ENCODE peak calls at places on chromosomes 6 and 20, in ten cellular contexts. One of them, this sample, is unnamed.

GRCh38 chr20:25540273-25540672 is 45.1 kb downstream of the NINL start:
- DNase-seq in GM20000: no peak
- DNase-seq in endothelial cell: no peak
- DNase-seq in Peyer's patch: no peak
- DNase-seq in fibroblast of the aortic adventitia: no peak
- DNase-seq in WERI-Rb-1: peak; percentile 42
- DNase-seq in Calu3: no peak
- DNase-seq in right lobe of liver: peak; percentile 67
- DNase-seq in cardiac muscle cell: no peak
- DNase-seq in adrenal gland: peak; percentile 59
- DNase-seq in this sample: no peak

GRCh38 chr20:49386848-49387605 is 95.4 kb downstream of the KCNB1 start:
- DNase-seq in right lobe of liver: no peak
- DNase-seq in adrenal gland: no peak
- DNase-seq in GM20000: no peak
- DNase-seq in fibroblast of the aortic adventitia: no peak
- DNase-seq in cardiac muscle cell: no peak
- DNase-seq in Calu3: no peak
- DNase-seq in Peyer's patch: no peak
- DNase-seq in endothelial cell: no peak
- DNase-seq in WERI-Rb-1: no peak
- DNase-seq in this sample: no peak

GRCh38 chr6:125229080-125229479 is 72.7 kb downstream of the HDDC2 start:
- DNase-seq in GM20000: no peak
- DNase-seq in adrenal gland: no peak
- DNase-seq in fibroblast of the aortic adventitia: peak; percentile 46
- DNase-seq in cardiac muscle cell: peak; percentile 33
- DNase-seq in right lobe of liver: no peak
- DNase-seq in WERI-Rb-1: no peak
- DNase-seq in Calu3: no peak
- DNase-seq in Peyer's patch: no peak
- DNase-seq in endothelial cell: no peak
- DNase-seq in this sample: no peak

GRCh38 chr6:106162926-106163325 is 76.8 kb downstream of the PRDM1 start:
- DNase-seq in WERI-Rb-1: no peak
- DNase-seq in cardiac muscle cell: no peak
- DNase-seq in fibroblast of the aortic adventitia: no peak
- DNase-seq in GM20000: no peak
- DNase-seq in endothelial cell: no peak
- DNase-seq in Peyer's patch: no peak
- DNase-seq in Calu3: no peak
- DNase-seq in adrenal gland: no peak
- DNase-seq in right lobe of liver: no peak
- DNase-seq in this sample: peak; percentile 47

GRCh38 chr6:119334535-119335264 is 14.9 kb downstream of the MAN1A1 start:
- DNase-seq in Calu3: no peak
- DNase-seq in fibroblast of the aortic adventitia: peak; percentile 62
- DNase-seq in cardiac muscle cell: peak; percentile 62
- DNase-seq in adrenal gland: no peak
- DNase-seq in GM20000: no peak
- DNase-seq in endothelial cell: no peak
- DNase-seq in Peyer's patch: no peak
- DNase-seq in right lobe of liver: no peak
- DNase-seq in WERI-Rb-1: no peak
- DNase-seq in this sample: no peak

GRCh38 chr6:31811645-31812044 is 3.4 kb downstream of the HSPA1L start:
- DNase-seq in Calu3: no peak
- DNase-seq in Peyer's patch: peak; percentile 33
- DNase-seq in GM20000: no peak
- DNase-seq in endothelial cell: no peak
- DNase-seq in WERI-Rb-1: no peak
- DNase-seq in right lobe of liver: no peak
- DNase-seq in fibroblast of the aortic adventitia: no peak
- DNase-seq in adrenal gland: no peak
- DNase-seq in cardiac muscle cell: no peak
- DNase-seq in this sample: no peak

GRCh38 chr6:44831002-44831610 is 443.6 kb downstream of the CDC5L start:
- DNase-seq in adrenal gland: no peak
- DNase-seq in cardiac muscle cell: peak; percentile 51
- DNase-seq in right lobe of liver: no peak
- DNase-seq in Peyer's patch: no peak
- DNase-seq in Calu3: no peak
- DNase-seq in fibroblast of the aortic adventitia: no peak
- DNase-seq in endothelial cell: no peak
- DNase-seq in GM20000: no peak
- DNase-seq in WERI-Rb-1: peak; percentile 90
- DNase-seq in this sample: no peak

GRCh38 chr6:41698350-41698781 is 37.0 kb downstream of the TFEB start:
- DNase-seq in fibroblast of the aortic adventitia: peak; percentile 79
- DNase-seq in endothelial cell: peak; percentile 45
- DNase-seq in Peyer's patch: no peak
- DNase-seq in right lobe of liver: no peak
- DNase-seq in adrenal gland: no peak
- DNase-seq in GM20000: no peak
- DNase-seq in Calu3: no peak
- DNase-seq in WERI-Rb-1: no peak
- DNase-seq in cardiac muscle cell: peak; percentile 92
- DNase-seq in this sample: no peak

DNA sequence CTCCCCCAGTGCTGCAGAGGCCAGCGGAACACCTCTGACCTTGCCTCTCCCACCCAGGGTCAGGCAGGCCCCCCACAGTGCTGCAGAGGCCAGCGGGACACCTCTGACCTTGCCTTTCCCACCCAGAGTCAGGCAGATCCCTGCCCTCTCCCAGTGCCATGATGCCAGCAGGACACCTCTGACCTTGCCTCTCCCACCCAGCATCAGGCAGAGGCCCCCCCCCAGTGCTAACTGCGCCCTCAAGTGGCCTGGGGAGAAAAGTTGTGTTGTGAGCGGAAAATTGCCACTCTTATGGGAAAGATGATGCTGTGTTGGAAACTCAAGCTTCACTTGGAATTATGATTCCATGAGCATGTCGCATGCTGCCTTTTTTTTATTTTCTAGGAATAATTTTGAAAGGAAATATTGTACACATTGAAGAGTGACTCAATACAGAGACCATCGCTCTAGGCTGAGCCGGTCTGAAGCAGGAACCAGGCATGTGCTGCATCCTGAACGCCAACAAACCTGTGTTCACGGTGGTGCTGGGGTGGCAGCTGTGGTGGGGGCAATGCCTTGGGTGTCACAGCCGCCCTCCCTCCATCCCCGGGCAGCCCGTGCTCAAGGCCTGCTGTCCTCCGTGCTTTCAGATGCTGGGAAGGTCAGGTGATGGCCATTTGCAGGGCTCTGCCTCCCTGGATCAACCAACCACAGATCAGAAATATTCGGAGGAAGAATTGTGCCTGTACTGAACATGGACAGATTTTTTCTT is 98.6 kb downstream of the CDH4 start:
- DNase-seq in Calu3: no peak
- DNase-seq in adrenal gland: no peak
- DNase-seq in WERI-Rb-1: no peak
- DNase-seq in endothelial cell: no peak
- DNase-seq in cardiac muscle cell: no peak
- DNase-seq in GM20000: no peak
- DNase-seq in fibroblast of the aortic adventitia: no peak
- DNase-seq in right lobe of liver: no peak
- DNase-seq in Peyer's patch: no peak
- DNase-seq in this sample: no peak
- TF ChIP-seq CTCF in Calu3: no peak
- TF ChIP-seq CTCF in adrenal gland: no peak
- TF ChIP-seq CTCF in WERI-Rb-1: no peak
- TF ChIP-seq CTCF in endothelial cell: no peak
- TF ChIP-seq CTCF in cardiac muscle cell: no peak
- TF ChIP-seq CTCF in GM20000: no peak
- TF ChIP-seq CTCF in fibroblast of the aortic adventitia: no peak
- TF ChIP-seq CTCF in right lobe of liver: no peak
- TF ChIP-seq CTCF in Peyer's patch: no peak
- TF ChIP-seq CTCF in this sample: peak; percentile 36

GRCh38 chr6:19827903-19828302 is 9.3 kb upstream of the ID4 start:
- DNase-seq in fibroblast of the aortic adventitia: no peak
- DNase-seq in adrenal gland: no peak
- DNase-seq in right lobe of liver: no peak
- DNase-seq in Calu3: no peak
- DNase-seq in endothelial cell: no peak
- DNase-seq in WERI-Rb-1: no peak
- DNase-seq in cardiac muscle cell: no peak
- DNase-seq in GM20000: no peak
- DNase-seq in Peyer's patch: no peak
- DNase-seq in this sample: no peak

GRCh38 chr6:19822134-19822533 is 15.0 kb upstream of the ID4 start:
- DNase-seq in WERI-Rb-1: no peak
- DNase-seq in cardiac muscle cell: no peak
- DNase-seq in endothelial cell: no peak
- DNase-seq in adrenal gland: no peak
- DNase-seq in GM20000: no peak
- DNase-seq in Peyer's patch: no peak
- DNase-seq in fibroblast of the aortic adventitia: no peak
- DNase-seq in Calu3: no peak
- DNase-seq in right lobe of liver: no peak
- DNase-seq in this sample: no peak

GRCh38 chr6:19827247-19827646 is 9.9 kb upstream of the ID4 start:
- DNase-seq in Calu3: no peak
- DNase-seq in Peyer's patch: no peak
- DNase-seq in cardiac muscle cell: no peak
- DNase-seq in WERI-Rb-1: no peak
- DNase-seq in adrenal gland: no peak
- DNase-seq in GM20000: no peak
- DNase-seq in endothelial cell: no peak
- DNase-seq in right lobe of liver: no peak
- DNase-seq in fibroblast of the aortic adventitia: no peak
- DNase-seq in this sample: no peak

GRCh38 chr6:19818805-19819204 is 18.4 kb upstream of the ID4 start:
- DNase-seq in WERI-Rb-1: no peak
- DNase-seq in Calu3: no peak
- DNase-seq in adrenal gland: no peak
- DNase-seq in endothelial cell: no peak
- DNase-seq in right lobe of liver: no peak
- DNase-seq in GM20000: no peak
- DNase-seq in Peyer's patch: no peak
- DNase-seq in fibroblast of the aortic adventitia: no peak
- DNase-seq in cardiac muscle cell: no peak
- DNase-seq in this sample: no peak

GRCh38 chr6:19824058-19824807 is 12.9 kb upstream of the ID4 start:
- DNase-seq in Calu3: no peak
- DNase-seq in right lobe of liver: no peak
- DNase-seq in adrenal gland: no peak
- DNase-seq in endothelial cell: no peak
- DNase-seq in WERI-Rb-1: no peak
- DNase-seq in GM20000: no peak
- DNase-seq in fibroblast of the aortic adventitia: peak; percentile 75
- DNase-seq in Peyer's patch: no peak
- DNase-seq in cardiac muscle cell: no peak
- DNase-seq in this sample: no peak
- TF ChIP-seq CTCF in Calu3: no peak
- TF ChIP-seq CTCF in right lobe of liver: no peak
- TF ChIP-seq CTCF in adrenal gland: no peak
- TF ChIP-seq CTCF in endothelial cell: no peak
- TF ChIP-seq CTCF in WERI-Rb-1: no peak
- TF ChIP-seq CTCF in GM20000: no peak
- TF ChIP-seq CTCF in fibroblast of the aortic adventitia: no peak
- TF ChIP-seq CTCF in Peyer's patch: no peak
- TF ChIP-seq CTCF in cardiac muscle cell: no peak
- TF ChIP-seq CTCF in this sample: no peak

DNA sequence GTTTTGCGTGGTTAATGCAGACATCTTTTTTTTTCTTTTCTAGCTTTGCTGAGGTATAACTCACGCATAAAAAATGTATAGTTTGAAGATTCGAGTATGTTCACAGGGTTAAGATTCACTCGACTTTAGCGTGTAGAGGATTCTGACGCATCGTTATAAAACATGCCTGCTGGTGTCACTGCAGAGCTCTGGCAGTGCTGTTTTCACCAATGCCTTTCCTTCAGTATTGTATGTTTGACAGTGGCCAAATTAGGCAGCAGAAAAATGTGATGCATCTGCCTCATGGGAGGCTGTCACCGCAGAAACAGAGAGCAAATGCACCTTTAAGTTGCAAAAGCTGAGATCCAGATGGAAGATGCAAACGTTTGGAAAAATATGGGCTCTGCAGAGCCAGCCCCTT is 18.0 kb upstream of the SIRPB2 start:
- DNase-seq in GM20000: peak; percentile 32
- DNase-seq in adrenal gland: no peak
- DNase-seq in cardiac muscle cell: peak; percentile 35
- DNase-seq in WERI-Rb-1: no peak
- DNase-seq in Calu3: peak; percentile 19
- DNase-seq in endothelial cell: peak; percentile 25
- DNase-seq in fibroblast of the aortic adventitia: peak; percentile 52
- DNase-seq in Peyer's patch: no peak
- DNase-seq in right lobe of liver: no peak
- DNase-seq in this sample: peak; percentile 22
- TF ChIP-seq CTCF in GM20000: no peak
- TF ChIP-seq CTCF in adrenal gland: peak; percentile 17
- TF ChIP-seq CTCF in cardiac muscle cell: peak; percentile 42
- TF ChIP-seq CTCF in WERI-Rb-1: no peak
- TF ChIP-seq CTCF in Calu3: peak; percentile 24
- TF ChIP-seq CTCF in endothelial cell: peak; percentile 22
- TF ChIP-seq CTCF in fibroblast of the aortic adventitia: peak; percentile 61
- TF ChIP-seq CTCF in Peyer's patch: peak; percentile 50
- TF ChIP-seq CTCF in right lobe of liver: no peak
- TF ChIP-seq CTCF in this sample: peak; percentile 66

GRCh38 chr6:26196846-26197683 is 109.8 kb downstream of the HFE start:
- DNase-seq in Peyer's patch: peak; percentile 81
- DNase-seq in cardiac muscle cell: peak; percentile 94
- DNase-seq in endothelial cell: peak; percentile 59
- DNase-seq in right lobe of liver: peak; percentile 76
- DNase-seq in fibroblast of the aortic adventitia: peak; percentile 96
- DNase-seq in GM20000: peak; percentile 82
- DNase-seq in adrenal gland: peak; percentile 91
- DNase-seq in Calu3: peak; percentile 84
- DNase-seq in WERI-Rb-1: no peak
- DNase-seq in this sample: peak; percentile 96

GRCh38 chr6:26195924-26196845 is 109.0 kb downstream of the HFE start:
- DNase-seq in adrenal gland: peak; percentile 49
- DNase-seq in GM20000: no peak
- DNase-seq in Peyer's patch: no peak
- DNase-seq in fibroblast of the aortic adventitia: peak; percentile 32
- DNase-seq in cardiac muscle cell: peak; percentile 23
- DNase-seq in right lobe of liver: no peak
- DNase-seq in Calu3: no peak
- DNase-seq in WERI-Rb-1: no peak
- DNase-seq in endothelial cell: no peak
- DNase-seq in this sample: peak; percentile 87

GRCh38 chr6:26199057-26199772 is 112.0 kb downstream of the HFE start:
- DNase-seq in GM20000: peak; percentile 70
- DNase-seq in fibroblast of the aortic adventitia: peak; percentile 98
- DNase-seq in adrenal gland: peak; percentile 67
- DNase-seq in Peyer's patch: peak; percentile 85
- DNase-seq in Calu3: peak; percentile 69
- DNase-seq in right lobe of liver: peak; percentile 84
- DNase-seq in WERI-Rb-1: no peak
- DNase-seq in endothelial cell: peak; percentile 71
- DNase-seq in cardiac muscle cell: peak; percentile 96
- DNase-seq in this sample: peak; percentile 96

GRCh38 chr6:26198626-26199056 is 111.4 kb downstream of the HFE start:
- DNase-seq in GM20000: no peak
- DNase-seq in adrenal gland: no peak
- DNase-seq in fibroblast of the aortic adventitia: peak; percentile 45
- DNase-seq in Calu3: no peak
- DNase-seq in WERI-Rb-1: no peak
- DNase-seq in cardiac muscle cell: no peak
- DNase-seq in Peyer's patch: no peak
- DNase-seq in endothelial cell: no peak
- DNase-seq in right lobe of liver: no peak
- DNase-seq in this sample: no peak

DNA sequence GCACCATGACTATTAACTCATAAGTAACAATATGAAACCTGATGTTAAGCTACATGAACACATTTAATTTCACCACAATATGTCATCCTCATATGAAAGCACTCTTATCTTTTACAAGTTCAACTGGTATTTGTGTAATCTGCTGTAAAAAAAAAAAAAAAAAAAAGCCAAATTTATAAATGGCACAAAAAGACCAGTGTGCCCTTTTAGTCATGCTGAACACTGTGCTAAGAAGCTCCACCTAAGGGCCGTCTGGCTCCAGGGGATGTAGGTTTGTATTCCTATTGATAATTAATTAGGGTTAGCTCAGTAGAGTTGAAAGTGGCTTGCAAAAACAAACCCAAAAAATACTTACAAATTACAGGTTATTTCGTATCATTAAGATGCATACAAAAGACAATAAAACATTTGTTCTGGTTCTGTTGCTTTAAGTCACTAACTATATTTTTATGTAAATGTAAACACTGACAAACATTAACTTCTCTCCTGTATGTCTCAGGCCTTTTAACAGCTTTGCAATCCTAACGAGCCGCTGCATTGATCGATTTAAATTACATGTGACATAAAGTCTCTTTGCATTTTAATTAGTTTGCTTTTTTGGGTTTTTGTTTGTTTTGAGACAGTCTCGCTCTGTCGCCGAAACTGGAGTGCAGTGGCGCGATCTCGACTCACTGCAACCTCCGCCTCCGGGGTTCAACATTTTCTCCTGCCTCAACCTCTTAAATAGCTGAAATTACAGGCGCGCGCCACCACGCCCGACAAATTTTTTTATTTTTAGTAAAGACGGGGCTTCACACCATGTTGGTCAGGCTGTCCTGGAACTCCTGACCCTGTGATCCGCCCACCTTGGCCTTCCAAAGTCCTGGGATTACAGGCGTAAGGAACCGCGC is 110.8 kb downstream of the HFE start:
- DNase-seq in GM20000: no peak
- DNase-seq in Peyer's patch: peak; percentile 81
- DNase-seq in adrenal gland: peak; percentile 36
- DNase-seq in right lobe of liver: peak; percentile 62
- DNase-seq in Calu3: no peak
- DNase-seq in endothelial cell: no peak
- DNase-seq in fibroblast of the aortic adventitia: no peak
- DNase-seq in WERI-Rb-1: no peak
- DNase-seq in cardiac muscle cell: peak; percentile 24
- DNase-seq in this sample: peak; percentile 84
- TF ChIP-seq CTCF in GM20000: no peak
- TF ChIP-seq CTCF in Peyer's patch: no peak
- TF ChIP-seq CTCF in adrenal gland: no peak
- TF ChIP-seq CTCF in right lobe of liver: no peak
- TF ChIP-seq CTCF in Calu3: no peak
- TF ChIP-seq CTCF in endothelial cell: no peak
- TF ChIP-seq CTCF in fibroblast of the aortic adventitia: no peak
- TF ChIP-seq CTCF in WERI-Rb-1: no peak
- TF ChIP-seq CTCF in cardiac muscle cell: no peak
- TF ChIP-seq CTCF in this sample: peak; percentile 57

This sample was measured in OCI-LY7.